ENCODE peak calls at places on chromosomes 3 and 15, in four cellular contexts. One of them, this sample, is unnamed.

GRCh38 chr15:26050979-26051378 is 187.9 kb upstream of the ATP10A start:
- DNase-seq in HepG2: no peak
- DNase-seq in K562: no peak
- DNase-seq in GM12878: no peak
- DNase-seq in this sample: no peak

GRCh38 chr15:48563944-48564343 is 81.6 kb downstream of the FBN1 start:
- DNase-seq in HepG2: no peak
- DNase-seq in K562: no peak
- DNase-seq in GM12878: no peak
- DNase-seq in this sample: no peak

GRCh38 chr3:194328080-194328571 is 23.0 kb downstream of the CPN2 start:
- DNase-seq in HepG2: no peak
- DNase-seq in K562: peak; percentile 44
- DNase-seq in GM12878: no peak
- DNase-seq in this sample: no peak

GRCh38 chr15:44501768-44502366 is 35.1 kb upstream of the EIF3J start:
- DNase-seq in HepG2: peak; percentile 27
- DNase-seq in K562: peak; percentile 30
- DNase-seq in GM12878: no peak
- DNase-seq in this sample: no peak

GRCh38 chr15:98760975-98761374 is 112.6 kb downstream of the IGF1R start:
- DNase-seq in HepG2: no peak
- DNase-seq in K562: no peak
- DNase-seq in GM12878: no peak
- DNase-seq in this sample: no peak

GRCh38 chr15:39025331-39025730 is 460.7 kb upstream of the RASGRP1 start:
- DNase-seq in HepG2: no peak
- DNase-seq in K562: no peak
- DNase-seq in GM12878: no peak
- DNase-seq in this sample: no peak

GRCh38 chr3:31105438-31106077 is 211.1 kb upstream of the GADL1 start:
- DNase-seq in HepG2: no peak
- DNase-seq in K562: no peak
- DNase-seq in GM12878: no peak
- DNase-seq in this sample: no peak

GRCh38 chr15:76588811-76589747 is 252.5 kb downstream of the ISL2 start:
- DNase-seq in HepG2: no peak
- DNase-seq in K562: no peak
- DNase-seq in GM12878: no peak
- DNase-seq in this sample: no peak

GRCh38 chr3:171712168-171712938 is 97.9 kb downstream of the PLD1 start:
- DNase-seq in HepG2: no peak
- DNase-seq in K562: no peak
- DNase-seq in GM12878: no peak
- DNase-seq in this sample: no peak

GRCh38 chr15:74530771-74531143 is 10.3 kb upstream of the ARID3B start:
- DNase-seq in HepG2: no peak
- DNase-seq in K562: no peak
- DNase-seq in GM12878: no peak
- DNase-seq in this sample: no peak

GRCh38 chr3:104805042-104805441 is 561.7 kb upstream of the ALCAM start:
- DNase-seq in HepG2: no peak
- DNase-seq in K562: no peak
- DNase-seq in GM12878: no peak
- DNase-seq in this sample: no peak

GRCh38 chr15:78077860-78078187 is 313 bp upstream of the TBC1D2B start:
- DNase-seq in HepG2: no peak
- DNase-seq in K562: no peak
- DNase-seq in GM12878: no peak
- DNase-seq in this sample: no peak

GRCh38 chr15:50224606-50225005 is 40.9 kb downstream of the HDC start:
- DNase-seq in HepG2: no peak
- DNase-seq in K562: no peak
- DNase-seq in GM12878: no peak
- DNase-seq in this sample: no peak

GRCh38 chr3:127628788-127629456 is at the start of gene PODXL2:
- DNase-seq in HepG2: peak; percentile 28
- DNase-seq in K562: peak; percentile 98
- DNase-seq in GM12878: no peak
- DNase-seq in this sample: peak; percentile 59

GRCh38 chr3:16148783-16149182 is 25.7 kb upstream of the GALNT15 start:
- DNase-seq in HepG2: no peak
- DNase-seq in K562: no peak
- DNase-seq in GM12878: no peak
- DNase-seq in this sample: no peak

DNA sequence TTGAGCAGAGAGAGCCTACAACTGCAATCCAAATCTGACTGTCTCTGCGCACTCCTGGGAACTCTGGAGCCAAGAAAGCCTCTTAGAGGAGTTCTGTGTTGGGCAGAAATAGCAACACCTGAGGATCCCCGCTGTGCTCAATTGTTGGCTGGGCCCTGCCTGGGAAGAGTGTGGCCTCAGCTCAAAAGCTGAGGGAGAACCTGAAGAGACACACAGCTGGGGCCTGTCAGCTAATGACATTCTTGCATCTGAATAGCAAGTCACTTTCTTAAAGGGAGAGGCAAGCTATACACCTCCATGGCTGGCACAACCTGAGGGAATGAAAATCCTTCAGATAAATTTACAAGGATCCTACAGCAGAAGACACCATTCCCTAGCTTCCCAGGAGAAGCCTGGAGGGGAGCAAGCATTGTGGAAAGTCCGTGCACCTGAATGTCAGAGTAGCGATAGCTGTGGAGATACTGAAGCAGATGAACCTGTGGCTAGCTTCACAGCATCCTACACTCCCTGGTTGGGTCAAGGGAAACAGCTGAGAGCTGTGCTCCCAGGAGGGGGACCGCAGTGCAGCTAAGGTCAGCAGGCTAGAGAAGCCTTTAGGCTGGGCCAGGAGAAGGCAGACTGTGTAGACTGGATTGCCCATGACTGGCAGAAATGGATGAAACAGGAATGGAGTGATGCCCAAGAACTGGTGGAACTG is 159.9 kb upstream of the PFN2 start:
- DNase-seq in HepG2: no peak
- DNase-seq in K562: no peak
- DNase-seq in GM12878: no peak
- DNase-seq in this sample: peak; percentile 80
- TF ChIP-seq NR2C2 in HepG2: no peak
- TF ChIP-seq NR2C2 in K562: no peak
- TF ChIP-seq NR2C2 in GM12878: no peak
- TF ChIP-seq NR2C2 in this sample: no peak

GRCh38 chr15:31352911-31353811 is 26.5 kb downstream of the KLF13 start:
- DNase-seq in HepG2: no peak
- DNase-seq in K562: peak; percentile 50
- DNase-seq in GM12878: peak; percentile 83
- DNase-seq in this sample: no peak
- TF ChIP-seq NR2C2 in HepG2: no peak
- TF ChIP-seq NR2C2 in K562: no peak
- TF ChIP-seq NR2C2 in GM12878: no peak
- TF ChIP-seq NR2C2 in this sample: no peak

DNA sequence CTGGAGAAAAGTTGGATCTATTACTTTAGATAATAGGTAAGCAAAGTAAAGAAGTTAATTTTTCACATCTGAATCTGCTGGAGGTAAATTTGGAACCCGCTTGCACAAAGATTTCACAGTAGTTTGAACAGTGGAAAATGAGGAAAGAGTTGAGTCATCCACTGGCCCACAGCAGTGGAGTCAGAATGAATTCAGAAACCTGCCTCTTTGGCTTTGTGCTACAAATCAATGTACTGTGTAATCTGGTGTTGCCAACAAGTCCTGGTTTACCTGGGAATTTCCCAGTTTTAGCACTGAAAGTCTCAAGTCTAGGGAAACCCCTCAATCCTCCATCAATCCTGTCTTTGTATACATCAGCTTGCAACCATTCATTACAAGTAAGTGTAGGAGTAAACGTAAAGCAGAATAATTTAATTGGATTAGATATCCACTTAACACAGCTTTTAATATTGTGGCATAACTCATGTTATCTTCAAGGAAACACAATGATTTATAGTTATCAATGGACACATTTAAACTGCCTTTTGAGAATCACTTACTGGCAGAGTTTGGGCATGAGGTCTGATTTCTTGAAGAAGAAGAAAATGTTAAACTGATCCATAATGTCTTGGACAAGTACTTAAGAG is 100.6 kb downstream of the DCLK3 start:
- DNase-seq in HepG2: no peak
- DNase-seq in K562: no peak
- DNase-seq in GM12878: no peak
- DNase-seq in this sample: no peak
- TF ChIP-seq NR2C2 in HepG2: no peak
- TF ChIP-seq NR2C2 in K562: no peak
- TF ChIP-seq NR2C2 in GM12878: no peak
- TF ChIP-seq NR2C2 in this sample: no peak

GRCh38 chr3:100399341-100400071 is 1.4 kb downstream of the TOMM70 start:
- DNase-seq in HepG2: peak; percentile 6
- DNase-seq in K562: no peak
- DNase-seq in GM12878: no peak
- DNase-seq in this sample: no peak
- TF ChIP-seq NR2C2 in HepG2: no peak
- TF ChIP-seq NR2C2 in K562: no peak
- TF ChIP-seq NR2C2 in GM12878: no peak
- TF ChIP-seq NR2C2 in this sample: no peak

GRCh38 chr3:145313751-145314150 is 847.2 kb downstream of the PLOD2 start:
- DNase-seq in HepG2: no peak
- DNase-seq in K562: no peak
- DNase-seq in GM12878: no peak
- DNase-seq in this sample: no peak
- TF ChIP-seq NR2C2 in HepG2: no peak
- TF ChIP-seq NR2C2 in K562: no peak
- TF ChIP-seq NR2C2 in GM12878: no peak
- TF ChIP-seq NR2C2 in this sample: no peak

DNA sequence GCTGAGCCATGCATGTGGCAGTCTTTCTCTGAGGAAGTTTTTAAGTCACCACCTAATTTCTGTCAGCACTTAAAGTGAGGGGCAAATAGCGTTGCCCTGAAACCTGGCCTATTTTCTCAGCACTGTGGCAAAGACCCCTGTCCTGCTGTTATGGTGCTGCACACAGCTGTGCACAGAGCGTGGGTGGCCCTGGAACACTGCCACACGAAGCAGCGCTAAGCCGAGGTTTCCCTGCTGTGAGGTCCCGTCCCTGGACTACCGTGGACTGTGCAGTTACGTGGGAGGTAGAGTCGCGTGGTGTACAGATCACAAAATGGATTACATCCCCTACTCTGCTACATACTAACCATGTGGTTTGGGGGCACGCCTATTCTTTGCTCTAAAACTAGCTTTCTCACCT is 101.6 kb upstream of the NR2E3 start:
- DNase-seq in HepG2: no peak
- DNase-seq in K562: no peak
- DNase-seq in GM12878: no peak
- DNase-seq in this sample: no peak
- TF ChIP-seq NR2C2 in HepG2: no peak
- TF ChIP-seq NR2C2 in K562: no peak
- TF ChIP-seq NR2C2 in GM12878: no peak
- TF ChIP-seq NR2C2 in this sample: no peak

GRCh38 chr3:173938159-173938558 is 540.6 kb downstream of the NLGN1 start:
- DNase-seq in HepG2: peak; percentile 3
- DNase-seq in K562: no peak
- DNase-seq in GM12878: no peak
- DNase-seq in this sample: no peak
- TF ChIP-seq NR2C2 in HepG2: no peak
- TF ChIP-seq NR2C2 in K562: no peak
- TF ChIP-seq NR2C2 in GM12878: no peak
- TF ChIP-seq NR2C2 in this sample: no peak

DNA sequence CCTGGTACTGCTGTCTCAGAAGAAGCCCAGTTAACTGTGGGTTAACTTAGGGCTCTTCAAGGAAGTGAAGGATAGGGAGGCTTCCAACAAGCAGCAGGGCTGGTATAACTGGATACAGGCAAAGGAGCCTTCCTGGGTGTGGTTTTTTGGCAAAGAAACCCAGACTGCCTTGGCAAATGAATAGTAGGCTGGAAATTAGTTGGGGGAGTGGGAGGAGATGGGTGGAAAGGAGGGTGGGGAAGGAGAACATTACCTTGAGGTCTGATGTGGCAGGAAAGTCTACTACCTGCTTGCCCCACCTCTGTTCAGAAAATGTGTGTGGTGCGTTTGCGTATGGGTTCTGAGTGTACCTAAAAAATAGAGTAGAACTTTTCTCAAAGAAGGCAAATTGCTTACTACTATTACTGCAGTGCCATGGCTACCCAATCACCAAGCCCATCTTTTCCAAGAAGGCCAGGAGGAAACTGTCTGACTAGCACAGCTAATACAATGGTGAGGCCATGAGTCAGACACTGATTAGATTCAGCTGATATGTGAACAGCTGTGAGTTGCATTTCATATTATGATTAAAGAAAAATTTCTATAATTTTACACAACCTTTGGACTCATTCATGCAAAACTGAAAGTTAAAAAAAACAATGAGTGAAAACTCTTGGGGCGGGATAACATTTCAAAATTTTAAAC is 55.2 kb downstream of the SPTSSB start:
- DNase-seq in HepG2: no peak
- DNase-seq in K562: no peak
- DNase-seq in GM12878: no peak
- DNase-seq in this sample: no peak
- TF ChIP-seq NR2C2 in HepG2: no peak
- TF ChIP-seq NR2C2 in K562: no peak
- TF ChIP-seq NR2C2 in GM12878: no peak
- TF ChIP-seq NR2C2 in this sample: no peak

GRCh38 chr3:70606018-70606417 is 293.6 kb upstream of the MDFIC2 start:
- DNase-seq in HepG2: no peak
- DNase-seq in K562: no peak
- DNase-seq in GM12878: no peak
- DNase-seq in this sample: no peak
- TF ChIP-seq NR2C2 in HepG2: no peak
- TF ChIP-seq NR2C2 in K562: no peak
- TF ChIP-seq NR2C2 in GM12878: no peak
- TF ChIP-seq NR2C2 in this sample: no peak

This sample was measured in WTC11.